ENCODE peak calls at places on chromosomes 16 and 17, in four cellular contexts. H, U, N and I are unnamed samples.

GRCh38 chr17:61335845-61336655 is 63.6 kb upstream of the TBX2 start:
- DNase-seq in H (peak; percentile 63), U (peak; percentile 44), N (no peak), I (peak; percentile 99)

GRCh38 chr17:14731591-14731990 is 430.7 kb downstream of the HS3ST3B1 start:
- DNase-seq in H (no peak), U (no peak), N (no peak), I (no peak)

GRCh38 chr17:40551091-40551873 is 14.0 kb downstream of the CCR7 start:
- DNase-seq in H (peak; percentile 99), U (no peak), N (no peak), I (peak; percentile 100)

GRCh38 chr17:15908378-15908777 is 36.6 kb upstream of the ADORA2B start:
- DNase-seq in H (no peak), U (no peak), N (no peak), I (no peak)

GRCh38 chr16:58500329-58501241 is 642 bp downstream of the NDRG4 start:
- DNase-seq in H (no peak), U (peak; percentile 69), N (no peak), I (no peak)

GRCh38 chr17:82126479-82127314 is 28.7 kb upstream of the FASN start:
- DNase-seq in H (no peak), U (peak; percentile 26), N (no peak), I (no peak)

GRCh38 chr17:42917236-42917603 is 16.6 kb downstream of the G6PC1 start:
- DNase-seq in H (no peak), U (no peak), N (no peak), I (no peak)

GRCh38 chr17:968812-969766 is 10.5 kb downstream of the NXN start:
- DNase-seq in H (no peak), U (peak; percentile 34), N (no peak), I (no peak)

GRCh38 chr16:12674096-12674495 is 129.6 kb downstream of the CPPED1 start:
- DNase-seq in H (peak; percentile 9), U (no peak), N (no peak), I (no peak)

GRCh38 chr16:48300391-48300856 is 53.1 kb upstream of the ABCC11 start:
- DNase-seq in H (peak; percentile 12), U (no peak), N (no peak), I (no peak)

GRCh38 chr16:17439580-17439979 is 31.2 kb downstream of the XYLT1 start:
- DNase-seq in H (no peak), U (no peak), N (no peak), I (no peak)

GRCh38 chr16:69621225-69621624 is 55.5 kb downstream of the NFAT5 start:
- DNase-seq in H (no peak), U (no peak), N (no peak), I (no peak)

GRCh38 chr16:22141746-22142145 is 20.6 kb upstream of the SDR42E2 start:
- DNase-seq in H (peak; percentile 54), U (peak; percentile 42), N (no peak), I (peak; percentile 50)

GRCh38 chr17:79741751-79742588 is 11.2 kb downstream of the ENPP7 start:
- DNase-seq in H (peak; percentile 69), U (peak; percentile 99), N (no peak), I (peak; percentile 67)

GRCh38 chr16:68037820-68038597 is 14.9 kb downstream of the DUS2 start:
- DNase-seq in H (no peak), U (no peak), N (peak; percentile 21), I (no peak)

GRCh38 chr17:50903604-50904521 is 37.7 kb upstream of the TOB1 start:
- DNase-seq in H (no peak), U (no peak), N (no peak), I (no peak)

GRCh38 chr16:49664221-49665215 is 191.4 kb downstream of the ZNF423 start:
- DNase-seq in H (no peak), U (peak; percentile 92), N (no peak), I (no peak)

GRCh38 chr16:9102379-9102778 is 10.9 kb downstream of the HAPSTR1 start:
- DNase-seq in H (peak; percentile 37), U (no peak), N (no peak), I (no peak)

GRCh38 chr17:43950554-43950953 is 3.2 kb downstream of the PYY start:
- DNase-seq in H (no peak), U (no peak), N (no peak), I (no peak)
- TF ChIP-seq PBX3 in H (no peak), U (no peak), N (no peak), I (no peak)

GRCh38 chr16:3004319-3004718 is 8.4 kb upstream of the CLDN9 start:
- DNase-seq in H (no peak), U (no peak), N (no peak), I (no peak)
- TF ChIP-seq PBX3 in H (no peak), U (no peak), N (no peak), I (no peak)

DNA sequence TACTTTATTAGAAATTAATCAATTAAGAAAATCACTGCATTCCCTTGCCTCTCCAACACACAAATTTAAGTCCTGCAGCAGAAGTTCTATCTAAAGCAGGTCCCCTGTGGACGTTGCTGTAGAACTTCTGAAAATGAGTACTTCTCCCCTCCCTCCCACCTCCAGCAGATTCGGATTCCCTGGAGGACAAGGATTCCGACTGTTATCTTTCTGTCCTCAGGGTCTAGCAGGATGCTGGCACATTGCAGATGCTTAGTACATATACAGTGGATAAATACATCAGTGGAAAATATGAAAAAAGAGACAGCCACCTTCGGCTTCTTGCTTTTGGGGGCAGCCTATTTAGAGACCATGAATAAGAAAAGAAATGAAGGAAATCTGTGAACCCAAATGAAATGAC is 32.1 kb downstream of the NTN1 start:
- DNase-seq in H (no peak), U (no peak), N (no peak), I (no peak)
- TF ChIP-seq PBX3 in H (no peak), U (no peak), N (no peak), I (no peak)

GRCh38 chr16:77991701-77992100 is 30.6 kb upstream of the CLEC3A start:
- DNase-seq in H (no peak), U (no peak), N (no peak), I (no peak)

GRCh38 chr16:77993586-77993985 is 28.8 kb upstream of the CLEC3A start:
- DNase-seq in H (no peak), U (no peak), N (no peak), I (no peak)

GRCh38 chr16:77995843-77996455 is 26.4 kb upstream of the CLEC3A start:
- DNase-seq in H (no peak), U (no peak), N (no peak), I (no peak)

GRCh38 chr16:77998350-77999023 is 23.9 kb upstream of the CLEC3A start:
- DNase-seq in H (no peak), U (no peak), N (no peak), I (peak; percentile 63)

DNA sequence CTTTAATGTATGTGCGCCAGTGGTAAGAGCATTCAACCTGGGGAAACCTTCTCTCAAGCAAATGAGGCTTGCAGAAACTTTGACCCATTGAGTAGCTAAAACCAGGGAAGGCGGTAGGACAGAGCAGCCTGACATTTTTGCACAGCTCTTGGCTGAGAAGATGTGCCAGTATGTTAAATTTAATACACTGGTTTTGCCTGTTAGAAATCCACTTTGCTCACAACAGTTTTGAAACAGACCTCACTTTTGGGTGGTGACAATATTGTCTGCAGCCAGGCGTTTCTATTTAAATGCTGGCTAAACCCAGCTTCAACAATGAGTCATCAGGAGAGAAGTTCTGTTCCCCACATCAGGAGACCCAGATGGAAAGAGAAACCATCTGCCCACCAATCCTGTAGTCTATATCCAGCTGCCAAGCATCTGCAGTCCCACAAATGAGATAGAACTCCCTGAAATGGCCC is 29.2 kb upstream of the CLEC3A start:
- DNase-seq in H (no peak), U (no peak), N (no peak), I (no peak)
- TF ChIP-seq PBX3 in H (no peak), U (no peak), N (no peak), I (no peak)

GRCh38 chr17:68809148-68809547 is 146.0 kb downstream of the ABCA8 start:
- DNase-seq in H (no peak), U (no peak), N (no peak), I (no peak)
- TF ChIP-seq PBX3 in H (no peak), U (no peak), N (no peak), I (no peak)

GRCh38 chr16:89490386-89491237 is at the start of gene ANKRD11:
- DNase-seq in H (peak; percentile 100), U (peak; percentile 100), N (peak; percentile 99), I (peak; percentile 100)

GRCh38 chr16:89491238-89491869 is 993 bp upstream of the ANKRD11 start:
- DNase-seq in H (peak; percentile 46), U (peak; percentile 46), N (no peak), I (peak; percentile 66)

GRCh38 chr16:89491974-89492687 is 1.8 kb upstream of the ANKRD11 start:
- DNase-seq in H (no peak), U (peak; percentile 44), N (no peak), I (no peak)

GRCh38 chr16:89489731-89490385 is 503 bp downstream of the ANKRD11 start:
- DNase-seq in H (no peak), U (peak; percentile 54), N (no peak), I (no peak)

DNA sequence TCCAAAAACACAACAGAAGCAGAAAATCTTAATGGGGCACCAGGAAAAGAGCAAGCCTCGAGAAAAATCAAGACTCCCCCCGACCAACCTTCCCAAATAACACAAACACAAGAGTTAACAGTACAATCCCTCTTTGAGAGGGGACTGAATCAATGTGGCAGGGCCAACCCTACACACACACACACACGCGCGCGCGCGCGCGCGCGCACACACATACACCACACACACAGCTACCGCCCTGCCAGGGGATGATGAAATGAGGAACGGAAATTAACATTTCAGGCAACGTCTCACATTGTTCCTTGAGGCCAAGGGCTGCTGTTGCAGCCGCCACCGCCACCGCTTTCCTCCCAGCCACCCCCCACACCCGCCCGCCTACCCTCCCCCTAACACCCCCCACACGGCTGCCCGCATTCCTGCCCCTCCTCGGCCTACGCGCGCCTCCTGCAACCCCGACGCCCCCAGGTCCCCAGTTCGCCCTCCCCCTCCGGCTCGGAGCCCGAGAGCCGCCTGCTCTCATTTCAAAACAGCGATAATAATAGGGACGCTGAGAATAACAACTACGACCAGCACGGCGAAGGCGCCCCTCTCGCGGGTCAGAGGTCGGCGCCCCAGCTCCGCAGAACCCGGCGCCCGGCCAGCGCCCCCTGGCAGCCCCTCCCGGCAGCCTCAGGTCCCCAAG is 1.2 kb downstream of the ANKRD11 start:
- DNase-seq in H (peak; percentile 92), U (peak; percentile 85), N (peak; percentile 85), I (peak; percentile 89)
- TF ChIP-seq PBX3 in H (no peak), U (no peak), N (no peak), I (no peak)

DNA sequence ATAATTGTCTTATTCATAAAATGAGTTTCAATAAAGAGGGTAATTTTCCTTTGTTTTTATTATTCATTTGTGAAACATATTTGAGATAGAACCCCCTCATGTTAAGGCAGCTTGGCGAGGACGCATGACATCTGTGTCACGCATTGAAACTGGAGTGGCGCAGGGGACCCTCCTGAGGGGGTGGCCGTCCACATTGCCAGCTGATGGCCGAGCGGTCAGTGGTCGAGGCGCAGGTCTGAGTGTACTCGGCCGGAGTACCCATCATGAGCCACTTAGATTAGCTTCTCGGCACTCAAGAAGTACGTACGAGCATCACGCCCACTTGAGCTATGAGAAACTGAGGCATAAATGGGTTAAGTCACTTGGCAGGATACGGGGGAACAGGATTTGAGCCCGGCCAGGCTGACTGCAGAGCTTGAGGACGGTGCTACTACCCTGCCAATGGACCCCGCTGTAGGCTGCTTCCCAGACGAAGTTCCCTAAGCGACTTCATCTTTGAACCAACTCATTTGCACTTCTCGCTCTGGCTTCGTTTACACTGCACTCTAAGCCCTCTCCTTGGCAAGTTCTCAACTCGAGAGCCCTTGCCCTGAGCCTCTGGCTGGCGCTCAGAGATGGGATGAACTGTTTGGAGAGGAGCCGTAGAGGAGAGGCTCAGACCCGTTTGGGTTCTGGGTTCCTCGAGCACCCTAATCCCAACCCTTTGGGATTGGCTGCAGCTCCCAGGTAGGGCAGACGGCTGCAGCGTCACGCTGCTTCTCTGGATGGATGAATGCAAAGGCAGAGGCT is 91.8 kb downstream of the SDK2 start:
- DNase-seq in H (no peak), U (no peak), N (no peak), I (no peak)
- TF ChIP-seq PBX3 in H (no peak), U (no peak), N (no peak), I (no peak)